ENCODE peak calls at places on chromosomes 16 and 17, in six cellular contexts. One of them, this sample, is unnamed.

GRCh38 chr17:28578246-28579195 is 1.8 kb upstream of the ALDOC start:
- DNase-seq in IMR-90: no peak
- DNase-seq in mesenchymal stem cell: no peak
- DNase-seq in H9: no peak
- DNase-seq in H1: no peak
- DNase-seq in trophoblast cell: no peak
- DNase-seq in this sample: no peak

GRCh38 chr17:30975042-30975820 is 4.4 kb downstream of the RNF135 start:
- DNase-seq in IMR-90: no peak
- DNase-seq in mesenchymal stem cell: no peak
- DNase-seq in H9: peak; percentile 20
- DNase-seq in H1: no peak
- DNase-seq in trophoblast cell: no peak
- DNase-seq in this sample: no peak

GRCh38 chr16:83315271-83315670 is 492.5 kb upstream of the HSBP1 start:
- DNase-seq in IMR-90: peak; percentile 42
- DNase-seq in mesenchymal stem cell: no peak
- DNase-seq in H9: no peak
- DNase-seq in H1: no peak
- DNase-seq in trophoblast cell: peak; percentile 6
- DNase-seq in this sample: no peak

GRCh38 chr17:72665841-72666518 is 426.5 kb downstream of the SLC39A11 start:
- DNase-seq in IMR-90: peak; percentile 44
- DNase-seq in mesenchymal stem cell: no peak
- DNase-seq in H9: no peak
- DNase-seq in H1: no peak
- DNase-seq in trophoblast cell: no peak
- DNase-seq in this sample: no peak

GRCh38 chr17:9212376-9213310 is 191.3 kb downstream of the NTN1 start:
- DNase-seq in IMR-90: no peak
- DNase-seq in mesenchymal stem cell: no peak
- DNase-seq in H9: peak; percentile 31
- DNase-seq in H1: no peak
- DNase-seq in trophoblast cell: no peak
- DNase-seq in this sample: no peak

GRCh38 chr17:13575922-13576419 is 25.8 kb downstream of the HS3ST3A1 start:
- DNase-seq in IMR-90: peak; percentile 80
- DNase-seq in mesenchymal stem cell: no peak
- DNase-seq in H9: peak; percentile 85
- DNase-seq in H1: peak; percentile 80
- DNase-seq in trophoblast cell: no peak
- DNase-seq in this sample: no peak

GRCh38 chr17:48307814-48308411 is 122.1 kb downstream of the SKAP1 start:
- DNase-seq in IMR-90: peak; percentile 74
- DNase-seq in mesenchymal stem cell: peak; percentile 74
- DNase-seq in H9: peak; percentile 71
- DNase-seq in H1: peak; percentile 15
- DNase-seq in trophoblast cell: peak; percentile 68
- DNase-seq in this sample: peak; percentile 23

GRCh38 chr16:85899444-85899843 is 482 bp downstream of the IRF8 start:
- DNase-seq in IMR-90: no peak
- DNase-seq in mesenchymal stem cell: no peak
- DNase-seq in H9: no peak
- DNase-seq in H1: no peak
- DNase-seq in trophoblast cell: no peak
- DNase-seq in this sample: no peak

GRCh38 chr16:49089533-49089932 is 192.1 kb downstream of the CBLN1 start:
- DNase-seq in IMR-90: no peak
- DNase-seq in mesenchymal stem cell: no peak
- DNase-seq in H9: no peak
- DNase-seq in H1: no peak
- DNase-seq in trophoblast cell: no peak
- DNase-seq in this sample: no peak

GRCh38 chr17:10018461-10018891 is 113.4 kb upstream of the RCVRN start:
- DNase-seq in IMR-90: no peak
- DNase-seq in mesenchymal stem cell: no peak
- DNase-seq in H9: no peak
- DNase-seq in H1: no peak
- DNase-seq in trophoblast cell: peak; percentile 7
- DNase-seq in this sample: no peak

GRCh38 chr16:69514366-69514765 is 51.4 kb upstream of the NFAT5 start:
- DNase-seq in IMR-90: no peak
- DNase-seq in mesenchymal stem cell: no peak
- DNase-seq in H9: no peak
- DNase-seq in H1: no peak
- DNase-seq in trophoblast cell: peak; percentile 49
- DNase-seq in this sample: no peak

GRCh38 chr17:15502315-15503112 is 35.1 kb upstream of the CDRT4 start:
- DNase-seq in IMR-90: peak; percentile 93
- DNase-seq in mesenchymal stem cell: peak; percentile 72
- DNase-seq in H9: peak; percentile 94
- DNase-seq in H1: peak; percentile 56
- DNase-seq in trophoblast cell: peak; percentile 83
- DNase-seq in this sample: peak; percentile 73

GRCh38 chr17:42456223-42457106 is 2.2 kb upstream of the ATP6V0A1 start:
- DNase-seq in IMR-90: peak; percentile 83
- DNase-seq in mesenchymal stem cell: peak; percentile 86
- DNase-seq in H9: no peak
- DNase-seq in H1: no peak
- DNase-seq in trophoblast cell: no peak
- DNase-seq in this sample: no peak

GRCh38 chr16:56341656-56342397 is 83.5 kb downstream of the AMFR start:
- DNase-seq in IMR-90: no peak
- DNase-seq in mesenchymal stem cell: no peak
- DNase-seq in H9: no peak
- DNase-seq in H1: no peak
- DNase-seq in trophoblast cell: no peak
- DNase-seq in this sample: no peak

GRCh38 chr17:51454456-51454978 is 194.2 kb downstream of the UTP18 start:
- DNase-seq in IMR-90: no peak
- DNase-seq in mesenchymal stem cell: no peak
- DNase-seq in H9: no peak
- DNase-seq in H1: no peak
- DNase-seq in trophoblast cell: no peak
- DNase-seq in this sample: no peak

GRCh38 chr16:86343733-86344585 is 166.4 kb upstream of the FOXF1 start:
- DNase-seq in IMR-90: peak; percentile 54
- DNase-seq in mesenchymal stem cell: peak; percentile 60
- DNase-seq in H9: no peak
- DNase-seq in H1: no peak
- DNase-seq in trophoblast cell: no peak
- DNase-seq in this sample: no peak

GRCh38 chr17:43368740-43369506 is 29.9 kb upstream of the ARL4D start:
- DNase-seq in IMR-90: peak; percentile 70
- DNase-seq in mesenchymal stem cell: peak; percentile 89
- DNase-seq in H9: peak; percentile 95
- DNase-seq in H1: no peak
- DNase-seq in trophoblast cell: peak; percentile 89
- DNase-seq in this sample: peak; percentile 48

GRCh38 chr16:51151435-51151950 is 423 bp upstream of the SALL1 start:
- DNase-seq in IMR-90: peak; percentile 70
- DNase-seq in mesenchymal stem cell: peak; percentile 93
- DNase-seq in H9: peak; percentile 88
- DNase-seq in H1: no peak
- DNase-seq in trophoblast cell: no peak
- DNase-seq in this sample: peak; percentile 92

GRCh38 chr16:77041468-77041867 is 149.5 kb upstream of the MON1B start:
- DNase-seq in IMR-90: no peak
- DNase-seq in mesenchymal stem cell: no peak
- DNase-seq in H9: no peak
- DNase-seq in H1: no peak
- DNase-seq in trophoblast cell: no peak
- DNase-seq in this sample: no peak

GRCh38 chr16:21125191-21125590 is 25.5 kb downstream of the DNAH3 start:
- DNase-seq in IMR-90: no peak
- DNase-seq in mesenchymal stem cell: no peak
- DNase-seq in H9: no peak
- DNase-seq in H1: no peak
- DNase-seq in trophoblast cell: no peak
- DNase-seq in this sample: no peak

GRCh38 chr17:49015179-49015923 is 18.2 kb downstream of the IGF2BP1 start:
- DNase-seq in IMR-90: no peak
- DNase-seq in mesenchymal stem cell: no peak
- DNase-seq in H9: peak; percentile 24
- DNase-seq in H1: no peak
- DNase-seq in trophoblast cell: no peak
- DNase-seq in this sample: no peak

GRCh38 chr17:76405607-76405966 is 21.2 kb downstream of the SPHK1 start:
- DNase-seq in IMR-90: no peak
- DNase-seq in mesenchymal stem cell: no peak
- DNase-seq in H9: no peak
- DNase-seq in H1: no peak
- DNase-seq in trophoblast cell: no peak
- DNase-seq in this sample: no peak

GRCh38 chr16:14240964-14241363 is 169.8 kb downstream of the MRTFB start:
- DNase-seq in IMR-90: no peak
- DNase-seq in mesenchymal stem cell: no peak
- DNase-seq in H9: no peak
- DNase-seq in H1: no peak
- DNase-seq in trophoblast cell: no peak
- DNase-seq in this sample: no peak
- H3K14ac ChIP-seq in IMR-90: no peak overlapping the region
- H3K14ac ChIP-seq in mesenchymal stem cell: no peak overlapping the region
- H3K14ac ChIP-seq in H9: no peak overlapping the region
- H3K14ac ChIP-seq in H1: no peak overlapping the region
- H3K14ac ChIP-seq in trophoblast cell: no peak overlapping the region
- H3K14ac ChIP-seq in this sample: no peak overlapping the region

GRCh38 chr17:74686761-74687160 is 26.0 kb downstream of the CD300LF start:
- DNase-seq in IMR-90: no peak
- DNase-seq in mesenchymal stem cell: no peak
- DNase-seq in H9: no peak
- DNase-seq in H1: no peak
- DNase-seq in trophoblast cell: no peak
- DNase-seq in this sample: no peak

GRCh38 chr17:74690409-74690825 is 22.3 kb downstream of the CD300LF start:
- DNase-seq in IMR-90: no peak
- DNase-seq in mesenchymal stem cell: no peak
- DNase-seq in H9: no peak
- DNase-seq in H1: no peak
- DNase-seq in trophoblast cell: peak; percentile 20
- DNase-seq in this sample: no peak

GRCh38 chr17:74695629-74696028 is 17.1 kb downstream of the CD300LF start:
- DNase-seq in IMR-90: no peak
- DNase-seq in mesenchymal stem cell: no peak
- DNase-seq in H9: no peak
- DNase-seq in H1: no peak
- DNase-seq in trophoblast cell: no peak
- DNase-seq in this sample: no peak

GRCh38 chr17:74694081-74694480 is 18.6 kb downstream of the CD300LF start:
- DNase-seq in IMR-90: no peak
- DNase-seq in mesenchymal stem cell: no peak
- DNase-seq in H9: no peak
- DNase-seq in H1: no peak
- DNase-seq in trophoblast cell: no peak
- DNase-seq in this sample: no peak

DNA sequence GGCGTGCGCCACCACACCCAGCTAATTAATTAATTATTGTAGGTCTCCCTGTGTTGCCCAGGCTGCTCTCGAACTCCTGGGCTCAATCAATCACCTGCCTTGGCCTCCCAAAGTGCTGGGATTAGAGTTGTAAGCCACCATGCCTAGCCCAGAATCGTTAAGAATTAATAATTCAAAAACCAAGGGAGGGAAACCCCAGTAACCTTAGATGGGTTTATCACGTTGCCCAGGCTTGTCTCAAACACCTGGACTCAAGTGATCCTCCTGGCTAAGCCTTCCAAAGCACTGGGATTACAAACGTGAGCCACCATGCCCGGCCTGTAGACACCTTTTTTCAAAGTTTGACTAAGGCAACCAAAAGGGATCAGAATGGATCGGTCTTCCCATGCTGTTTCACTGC is 21.6 kb downstream of the CD300LF start:
- DNase-seq in IMR-90: no peak
- DNase-seq in mesenchymal stem cell: no peak
- DNase-seq in H9: no peak
- DNase-seq in H1: no peak
- DNase-seq in trophoblast cell: no peak
- DNase-seq in this sample: no peak
- H3K4me1 ChIP-seq in IMR-90: no peaks in the 10 kb centered on the region
- H3K4me1 ChIP-seq in mesenchymal stem cell: no peaks in the 10 kb centered on the region
- H3K4me1 ChIP-seq in H9: no peaks in the 10 kb centered on the region
- H3K4me1 ChIP-seq in H1: no peaks in the 10 kb centered on the region
- H3K4me1 ChIP-seq in trophoblast cell: no peaks in the 10 kb centered on the region
- H3K4me1 ChIP-seq in this sample: no peaks in the 10 kb centered on the region

GRCh38 chr16:67632415-67633172 is 12.3 kb upstream of the CARMIL2 start:
- DNase-seq in IMR-90: peak; percentile 79
- DNase-seq in mesenchymal stem cell: peak; percentile 10
- DNase-seq in H9: no peak
- DNase-seq in H1: no peak
- DNase-seq in trophoblast cell: no peak
- DNase-seq in this sample: no peak
- H3K14ac ChIP-seq in IMR-90: no peak overlapping the region
- H3K14ac ChIP-seq in mesenchymal stem cell: no peak overlapping the region
- H3K14ac ChIP-seq in H9: no peak overlapping the region
- H3K14ac ChIP-seq in H1: no peak overlapping the region
- H3K14ac ChIP-seq in trophoblast cell: no peak overlapping the region
- H3K14ac ChIP-seq in this sample: no peak overlapping the region

DNA sequence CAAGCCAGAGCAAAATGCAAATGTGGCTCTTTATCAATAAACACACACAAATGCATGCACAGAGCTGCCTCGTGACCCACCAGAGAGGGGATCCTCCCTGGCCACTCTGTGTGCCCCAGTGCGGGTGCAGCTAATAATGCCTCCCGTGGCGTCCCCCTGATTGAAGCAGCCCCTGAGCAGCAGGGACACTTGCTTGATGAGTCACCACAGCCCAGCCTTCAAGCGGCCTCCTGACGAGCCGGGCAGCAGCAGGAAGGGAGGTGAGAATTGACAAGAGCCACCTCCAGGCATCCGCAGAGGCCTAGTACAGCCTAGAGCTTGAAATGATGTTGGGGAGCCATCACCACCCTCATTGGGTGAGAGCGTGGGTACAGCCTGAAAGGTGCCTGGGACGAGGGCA is 143.8 kb downstream of the CCDC182 start:
- DNase-seq in IMR-90: no peak
- DNase-seq in mesenchymal stem cell: peak; percentile 59
- DNase-seq in H9: no peak
- DNase-seq in H1: no peak
- DNase-seq in trophoblast cell: no peak
- DNase-seq in this sample: no peak
- H3K4me1 ChIP-seq in IMR-90: peaks cover 17% of the 10 kb centered on the region
- H3K4me1 ChIP-seq in mesenchymal stem cell: peaks cover 21% of the 10 kb centered on the region
- H3K4me1 ChIP-seq in H9: no peaks in the 10 kb centered on the region
- H3K4me1 ChIP-seq in H1: peaks cover 7% of the 10 kb centered on the region
- H3K4me1 ChIP-seq in trophoblast cell: peaks cover 12% of the 10 kb centered on the region
- H3K4me1 ChIP-seq in this sample: peaks cover 23% of the 10 kb centered on the region

DNA sequence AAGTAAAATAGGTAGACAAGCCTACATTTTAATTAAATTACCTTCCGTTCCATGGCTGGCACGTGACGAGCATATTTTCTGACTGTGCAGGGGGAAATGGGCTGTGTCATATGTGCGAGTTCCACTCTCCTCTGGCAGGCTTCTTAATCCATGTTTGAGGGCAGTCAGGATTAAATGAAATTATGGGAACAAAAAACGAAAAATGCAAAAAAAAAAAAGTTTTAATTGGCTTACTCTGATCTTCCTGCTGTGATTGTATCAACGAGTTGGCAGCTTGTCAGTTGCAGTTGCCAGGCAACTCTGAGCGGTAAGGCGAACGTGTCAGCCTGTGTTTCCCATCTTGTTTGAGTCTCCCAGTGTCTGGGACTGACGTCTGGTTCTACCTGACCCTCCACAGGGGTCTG is 302.9 kb upstream of the XYLT1 start:
- DNase-seq in IMR-90: peak; percentile 5
- DNase-seq in mesenchymal stem cell: no peak
- DNase-seq in H9: no peak
- DNase-seq in H1: no peak
- DNase-seq in trophoblast cell: no peak
- DNase-seq in this sample: no peak
- H3K14ac ChIP-seq in IMR-90: no peak overlapping the region
- H3K14ac ChIP-seq in mesenchymal stem cell: no peak overlapping the region
- H3K14ac ChIP-seq in H9: no peak overlapping the region
- H3K14ac ChIP-seq in H1: no peak overlapping the region
- H3K14ac ChIP-seq in trophoblast cell: no peak overlapping the region
- H3K14ac ChIP-seq in this sample: no peak overlapping the region

This sample was measured in neuronal stem cell.